ENCODE peak calls at places on chromosomes 3 and 15, in seven cellular contexts. B is fibroblast of pulmonary artery, C is NCI-H524, D is HuH-7.5, S is RWPE1, R is M059J, M is AG09309. Y is an unnamed sample.
A peak's percentile ranks its signal among the peaks of the same experiment; 100 is the strongest.

GRCh38 chr15:29825205-29825604 is 2.9 kb upstream of the TJP1 start:
- DNase-seq in D (no peak), M (no peak), C (no peak), S (no peak), R (peak; percentile 57), B (peak; percentile 25), Y (no peak)

GRCh38 chr3:155963557-155963956 is 93.1 kb downstream of the GMPS start:
- DNase-seq in C (no peak), M (no peak), S (no peak), D (no peak), B (peak; percentile 45), R (peak; percentile 35), Y (no peak)

GRCh38 chr3:18098960-18099587 is 326.1 kb downstream of the SATB1 start:
- DNase-seq in B (peak; percentile 56), C (no peak), M (peak; percentile 67), S (peak; percentile 89), R (peak; percentile 98), D (no peak), Y (peak; percentile 30)

GRCh38 chr15:85515212-85515611 is 134.8 kb downstream of the AKAP13 start:
- DNase-seq in C (no peak), B (peak; percentile 76), D (peak; percentile 28), S (no peak), M (no peak), R (peak; percentile 40), Y (no peak)

GRCh38 chr3:171950373-171950772 is 89.0 kb upstream of the FNDC3B start:
- DNase-seq in B (peak; percentile 52), S (peak; percentile 43), R (peak; percentile 65), D (no peak), M (no peak), C (no peak), Y (no peak)

GRCh38 chr3:148379763-148380162 is 317.9 kb upstream of the AGTR1 start:
- DNase-seq in S (peak; percentile 13), B (peak; percentile 81), M (peak; percentile 42), R (peak; percentile 58), C (peak; percentile 81), D (peak; percentile 4), Y (no peak)

GRCh38 chr3:52527039-52527731 is 6.5 kb downstream of the NT5DC2 start:
- DNase-seq in R (no peak), M (no peak), D (peak; percentile 9), C (no peak), S (no peak), B (no peak), Y (no peak)

GRCh38 chr15:73882761-73883419 is 9.5 kb downstream of the TBC1D21 start:
- DNase-seq in C (no peak), R (no peak), D (no peak), M (no peak), S (no peak), B (no peak), Y (no peak)

GRCh38 chr3:125137432-125138033 is 75.0 kb downstream of the SLC12A8 start:
- DNase-seq in B (peak; percentile 60), C (no peak), D (no peak), S (peak; percentile 50), M (no peak), R (peak; percentile 96), Y (no peak)